ENCODE peak calls at places on chromosomes 12 and 14, in five cellular contexts. One of them, this sample, is unnamed.

GRCh38 chr14:34682787-34683321 is 31.5 kb downstream of the CFL2 start:
- DNase-seq in lower leg skin: peak; percentile 40
- DNase-seq in AG04450: no peak
- DNase-seq in testis: no peak
- DNase-seq in dorsolateral prefrontal cortex: no peak
- DNase-seq in this sample: no peak

GRCh38 chr12:111451232-111451631 is 45.5 kb downstream of the SH2B3 start:
- DNase-seq in lower leg skin: no peak
- DNase-seq in AG04450: no peak
- DNase-seq in testis: no peak
- DNase-seq in dorsolateral prefrontal cortex: no peak
- DNase-seq in this sample: no peak

GRCh38 chr12:108890208-108890607 is 10.3 kb downstream of the DAO start:
- DNase-seq in lower leg skin: no peak
- DNase-seq in AG04450: no peak
- DNase-seq in testis: no peak
- DNase-seq in dorsolateral prefrontal cortex: no peak
- DNase-seq in this sample: no peak

GRCh38 chr12:90327783-90328743 is 619.4 kb upstream of the ATP2B1 start:
- DNase-seq in lower leg skin: no peak
- DNase-seq in AG04450: no peak
- DNase-seq in testis: no peak
- DNase-seq in dorsolateral prefrontal cortex: no peak
- DNase-seq in this sample: no peak

GRCh38 chr14:105060751-105061427 is 4.3 kb downstream of the GPR132 start:
- DNase-seq in lower leg skin: peak; percentile 88
- DNase-seq in AG04450: no peak
- DNase-seq in testis: no peak
- DNase-seq in dorsolateral prefrontal cortex: no peak
- DNase-seq in this sample: no peak

GRCh38 chr14:74018029-74018703 is 922 bp downstream of the ENTPD5 start:
- DNase-seq in lower leg skin: no peak
- DNase-seq in AG04450: no peak
- DNase-seq in testis: no peak
- DNase-seq in dorsolateral prefrontal cortex: no peak
- DNase-seq in this sample: no peak

GRCh38 chr12:29561736-29562135 is 64.2 kb upstream of the OVCH1 start:
- DNase-seq in lower leg skin: no peak
- DNase-seq in AG04450: no peak
- DNase-seq in testis: no peak
- DNase-seq in dorsolateral prefrontal cortex: no peak
- DNase-seq in this sample: no peak

GRCh38 chr14:58637040-58637390 is 747 bp upstream of the DACT1 start:
- DNase-seq in lower leg skin: peak; percentile 88
- DNase-seq in AG04450: peak; percentile 81
- DNase-seq in testis: peak; percentile 63
- DNase-seq in dorsolateral prefrontal cortex: peak; percentile 50
- DNase-seq in this sample: no peak

GRCh38 chr12:89927226-89927698 is 218.6 kb upstream of the ATP2B1 start:
- DNase-seq in lower leg skin: no peak
- DNase-seq in AG04450: no peak
- DNase-seq in testis: no peak
- DNase-seq in dorsolateral prefrontal cortex: no peak
- DNase-seq in this sample: no peak

GRCh38 chr14:61927521-61927920 is 165.3 kb downstream of the SNAPC1 start:
- DNase-seq in lower leg skin: no peak
- DNase-seq in AG04450: peak; percentile 55
- DNase-seq in testis: no peak
- DNase-seq in dorsolateral prefrontal cortex: no peak
- DNase-seq in this sample: no peak

DNA sequence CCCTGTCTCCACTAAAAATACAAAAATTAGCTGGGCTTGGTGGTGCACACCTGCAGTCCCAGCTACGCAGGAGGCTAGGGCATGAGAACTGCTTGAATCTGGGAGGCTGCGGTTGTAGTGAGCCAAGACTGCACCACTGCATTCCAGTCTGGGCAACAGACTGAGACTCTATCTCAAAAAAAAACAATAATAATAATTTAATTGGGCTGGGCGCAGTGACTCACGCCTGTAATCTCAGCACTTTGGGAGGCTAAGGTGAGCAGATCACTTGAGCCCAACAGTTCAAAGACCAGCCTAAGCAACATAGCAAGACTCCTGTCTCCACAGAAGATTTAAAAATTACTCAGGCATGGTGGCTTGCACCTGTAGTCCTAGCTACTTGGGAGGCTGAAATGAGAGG is 26.7 kb downstream of the CBX5 start:
- DNase-seq in lower leg skin: no peak
- DNase-seq in AG04450: no peak
- DNase-seq in testis: no peak
- DNase-seq in dorsolateral prefrontal cortex: no peak
- DNase-seq in this sample: no peak
- TF ChIP-seq CTCF in lower leg skin: no peak
- TF ChIP-seq CTCF in AG04450: no peak
- TF ChIP-seq CTCF in testis: no peak
- TF ChIP-seq CTCF in dorsolateral prefrontal cortex: no peak
- TF ChIP-seq CTCF in this sample: no peak

DNA sequence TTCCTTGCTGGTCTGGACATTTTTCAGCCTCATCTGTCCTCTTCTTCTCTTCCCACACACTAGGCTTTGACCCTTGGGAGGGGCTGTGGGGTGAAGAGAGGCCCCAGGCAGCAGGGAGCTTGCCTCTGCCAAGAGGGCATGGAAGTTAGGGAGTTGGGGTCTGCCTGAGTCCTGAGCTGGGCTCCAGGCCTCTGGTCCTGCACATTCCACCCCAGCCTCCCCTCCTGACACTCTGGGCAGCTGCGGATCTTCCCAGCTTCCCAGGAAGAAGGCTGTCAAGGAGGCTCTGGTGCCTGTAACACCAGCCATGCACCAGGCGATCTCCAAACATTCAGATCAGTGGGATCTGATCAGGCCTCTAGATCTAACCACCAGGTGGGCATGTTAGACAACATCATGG is 169.1 kb upstream of the PRMT8 start:
- DNase-seq in lower leg skin: no peak
- DNase-seq in AG04450: no peak
- DNase-seq in testis: no peak
- DNase-seq in dorsolateral prefrontal cortex: no peak
- DNase-seq in this sample: no peak
- TF ChIP-seq CTCF in lower leg skin: no peak
- TF ChIP-seq CTCF in AG04450: no peak
- TF ChIP-seq CTCF in testis: no peak
- TF ChIP-seq CTCF in dorsolateral prefrontal cortex: no peak
- TF ChIP-seq CTCF in this sample: no peak

DNA sequence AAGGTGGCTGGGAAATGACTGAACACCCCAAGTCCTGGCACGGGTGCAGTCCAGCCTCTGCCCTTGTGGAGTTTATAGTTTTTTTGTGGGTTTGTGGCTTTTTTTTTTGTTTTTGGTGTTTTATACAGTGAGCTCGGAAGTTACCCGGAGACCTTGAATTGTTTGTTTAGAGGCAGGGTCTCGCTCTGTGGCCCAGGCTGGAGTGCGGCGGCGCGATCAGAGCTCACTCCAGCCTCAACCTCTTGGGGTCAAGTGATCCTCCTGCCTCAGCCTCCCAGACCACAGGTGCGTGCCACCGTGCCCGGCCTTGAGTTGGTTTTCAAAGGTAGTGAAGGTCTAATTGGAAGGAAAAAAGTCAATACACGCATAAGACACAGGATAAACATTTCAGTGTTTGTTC is 879 bp upstream of the ANHX start:
- DNase-seq in lower leg skin: no peak
- DNase-seq in AG04450: no peak
- DNase-seq in testis: no peak
- DNase-seq in dorsolateral prefrontal cortex: no peak
- DNase-seq in this sample: no peak
- TF ChIP-seq CTCF in lower leg skin: no peak
- TF ChIP-seq CTCF in AG04450: no peak
- TF ChIP-seq CTCF in testis: no peak
- TF ChIP-seq CTCF in dorsolateral prefrontal cortex: no peak
- TF ChIP-seq CTCF in this sample: no peak

GRCh38 chr12:5554711-5555110 is 122.8 kb downstream of the NTF3 start:
- DNase-seq in lower leg skin: no peak
- DNase-seq in AG04450: no peak
- DNase-seq in testis: no peak
- DNase-seq in dorsolateral prefrontal cortex: no peak
- DNase-seq in this sample: no peak

GRCh38 chr12:5557906-5558305 is 126.0 kb downstream of the NTF3 start:
- DNase-seq in lower leg skin: no peak
- DNase-seq in AG04450: no peak
- DNase-seq in testis: no peak
- DNase-seq in dorsolateral prefrontal cortex: no peak
- DNase-seq in this sample: no peak

GRCh38 chr12:5560242-5560641 is 128.3 kb downstream of the NTF3 start:
- DNase-seq in lower leg skin: no peak
- DNase-seq in AG04450: no peak
- DNase-seq in testis: no peak
- DNase-seq in dorsolateral prefrontal cortex: no peak
- DNase-seq in this sample: no peak

GRCh38 chr12:5556946-5557673 is 125.2 kb downstream of the NTF3 start:
- DNase-seq in lower leg skin: no peak
- DNase-seq in AG04450: no peak
- DNase-seq in testis: no peak
- DNase-seq in dorsolateral prefrontal cortex: no peak
- DNase-seq in this sample: no peak

GRCh38 chr12:5556033-5556614 is 124.2 kb downstream of the NTF3 start:
- DNase-seq in lower leg skin: no peak
- DNase-seq in AG04450: no peak
- DNase-seq in testis: peak; percentile 70
- DNase-seq in dorsolateral prefrontal cortex: no peak
- DNase-seq in this sample: no peak
- TF ChIP-seq CTCF in lower leg skin: no peak
- TF ChIP-seq CTCF in AG04450: peak; percentile 36
- TF ChIP-seq CTCF in testis: no peak
- TF ChIP-seq CTCF in dorsolateral prefrontal cortex: no peak
- TF ChIP-seq CTCF in this sample: peak; percentile 61

This sample was measured in type B pancreatic cell.